ENCODE peak calls at places on chromosomes 13 and 19, in seven cellular contexts. N is cardiac fibroblast, K is AG04450, V is GM23338, F is heart left ventricle, C is fibroblast of lung, P is PC-3. Z is an unnamed sample.

GRCh38 chr13:25872871-25873607 is 178.8 kb downstream of the SHISA2 start:
- DNase-seq in N (peak), K (no peak), V (no peak), F (no peak), C (peak), P (no peak), Z (no peak)

GRCh38 chr19:48735031-48735615 is 5.3 kb downstream of the RASIP1 start:
- DNase-seq in N (no peak), K (no peak), V (peak), F (no peak), C (peak), P (no peak), Z (no peak)

GRCh38 chr13:34577051-34577450 is 365.0 kb upstream of the NBEA start:
- DNase-seq in N (peak), K (no peak), V (no peak), F (no peak), C (peak), P (peak), Z (no peak)

GRCh38 chr13:32134241-32134801 is 102.7 kb downstream of the FRY start:
- DNase-seq in N (no peak), K (no peak), V (no peak), F (no peak), C (peak), P (peak), Z (no peak)

GRCh38 chr13:27978301-27978968 is 9.3 kb upstream of the CDX2 start:
- DNase-seq in N (no peak), K (no peak), V (peak), F (no peak), C (no peak), P (no peak), Z (no peak)

GRCh38 chr13:29721766-29722165 is 126.3 kb upstream of the SLC7A1 start:
- DNase-seq in N (no peak), K (no peak), V (no peak), F (no peak), C (no peak), P (no peak), Z (no peak)

GRCh38 chr13:33870046-33870668 is 52.2 kb downstream of the RFC3 start:
- DNase-seq in N (no peak), K (no peak), V (no peak), F (no peak), C (no peak), P (no peak), Z (no peak)

GRCh38 chr19:45098521-45099464 is 5.8 kb downstream of the PPP1R37 start:
- DNase-seq in N (peak), K (no peak), V (no peak), F (peak), C (peak), P (no peak), Z (no peak)

GRCh38 chr13:53445682-53446081 is 417.1 kb downstream of the OLFM4 start:
- DNase-seq in N (no peak), K (no peak), V (no peak), F (no peak), C (no peak), P (no peak), Z (no peak)

DNA sequence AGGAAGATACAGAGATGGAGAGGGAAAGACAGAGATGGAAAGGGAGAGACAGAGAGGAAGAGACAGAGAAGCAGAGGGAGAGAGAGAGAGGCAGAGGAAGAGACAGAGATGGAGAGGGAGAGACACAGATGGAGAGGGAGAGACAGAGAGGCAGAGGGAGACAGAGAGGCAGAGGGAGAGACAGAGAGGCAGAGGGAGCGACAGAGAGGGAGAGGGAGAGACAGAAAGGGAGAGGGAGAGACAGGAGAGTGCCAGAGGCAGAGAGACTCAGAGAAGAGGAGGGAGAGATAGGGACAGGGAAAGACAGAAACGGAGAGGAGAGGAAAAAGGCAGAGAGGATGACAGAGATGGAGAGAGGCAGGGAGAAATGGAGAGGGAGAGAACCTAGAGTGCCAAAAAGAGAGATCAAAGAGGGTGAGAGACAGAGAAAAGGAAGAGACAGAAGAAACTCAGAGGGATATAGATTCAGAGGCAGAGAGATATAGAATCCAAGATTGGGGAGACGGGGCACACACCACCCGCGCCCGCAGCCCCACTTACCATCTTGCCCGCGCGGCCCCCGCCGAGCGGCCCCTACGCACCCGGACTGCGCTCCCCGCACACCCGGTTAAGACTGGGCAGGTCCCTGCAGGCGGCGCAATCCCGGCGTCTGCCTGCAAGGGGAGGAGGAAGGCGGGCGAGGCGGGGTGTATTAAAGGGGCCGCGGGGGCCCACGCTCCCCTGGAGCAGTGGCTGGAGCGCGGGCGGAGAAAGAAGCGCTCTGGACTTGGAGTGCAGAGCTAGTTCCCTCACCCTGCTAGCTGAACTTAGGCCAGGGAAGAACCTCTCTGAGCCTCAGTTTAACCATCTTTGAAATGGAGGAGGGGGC is 10.7 kb downstream of the TM6SF2 start:
- DNase-seq in N (no peak), K (no peak), V (peak), F (no peak), C (no peak), P (no peak), Z (no peak)
- H3K4me3 ChIP-seq in N (no peak), K (no peak), V (peak), F (no peak), C (no peak), P (no peak), Z (no peak)

DNA sequence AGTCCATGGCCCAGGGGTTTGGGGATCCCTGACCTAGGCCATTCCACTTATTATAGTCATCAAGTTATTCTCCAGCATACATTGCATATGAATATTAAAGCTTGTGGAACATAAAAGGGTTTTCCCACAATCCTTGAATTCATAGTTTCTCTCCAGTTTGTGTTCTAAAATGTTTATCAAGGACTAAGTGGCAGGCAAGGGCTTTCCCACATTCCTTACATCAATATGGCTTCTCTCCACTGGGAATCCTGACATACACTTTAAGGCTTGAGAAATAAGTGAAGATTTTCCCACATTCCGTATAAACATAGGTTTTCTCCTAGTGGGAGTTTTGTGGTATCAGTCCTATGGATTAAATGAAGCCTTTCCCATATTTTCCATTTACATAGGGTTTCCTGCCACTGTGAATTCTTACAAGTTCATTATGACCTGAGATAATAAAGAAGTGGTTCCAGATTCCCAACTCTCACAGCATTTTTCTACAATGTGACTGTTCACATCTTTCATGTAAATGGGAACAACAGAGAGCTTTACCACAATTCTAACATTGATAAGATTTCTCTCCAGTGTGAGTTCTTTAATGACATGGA is 14.5 kb downstream of the ZNF426 start:
- DNase-seq in N (peak), K (no peak), V (peak), F (no peak), C (peak), P (no peak), Z (no peak)
- H3K4me3 ChIP-seq in N (no peak), K (no peak), V (peak), F (no peak), C (no peak), P (peak), Z (no peak)

GRCh38 chr19:28067882-28068281 is 1145.1 kb downstream of the UQCRFS1 start:
- DNase-seq in N (no peak), K (no peak), V (no peak), F (no peak), C (peak), P (no peak), Z (no peak)
- H3K4me3 ChIP-seq in N (no peak), K (no peak), V (no peak), F (no peak), C (no peak), P (no peak), Z (no peak)

GRCh38 chr19:703329-703650 is 5.4 kb upstream of the PALM start:
- DNase-seq in N (no peak), K (no peak), V (no peak), F (no peak), C (no peak), P (no peak), Z (no peak)
- H3K4me3 ChIP-seq in N (no peak), K (no peak), V (peak), F (peak), C (no peak), P (no peak), Z (no peak)

GRCh38 chr19:6802336-6803035 is 30.0 kb downstream of the VAV1 start:
- DNase-seq in N (peak), K (no peak), V (peak), F (peak), C (no peak), P (peak), Z (no peak)

GRCh38 chr19:6801397-6802086 is 29.0 kb downstream of the VAV1 start:
- DNase-seq in N (peak), K (no peak), V (peak), F (peak), C (peak), P (peak), Z (no peak)

GRCh38 chr19:6803036-6803404 is 30.5 kb downstream of the VAV1 start:
- DNase-seq in N (no peak), K (no peak), V (peak), F (no peak), C (no peak), P (no peak), Z (no peak)

GRCh38 chr19:6796278-6796677 is 23.8 kb downstream of the VAV1 start:
- DNase-seq in N (no peak), K (no peak), V (no peak), F (no peak), C (no peak), P (no peak), Z (no peak)

GRCh38 chr19:6800991-6801396 is 28.5 kb downstream of the VAV1 start:
- DNase-seq in N (peak), K (no peak), V (no peak), F (no peak), C (peak), P (peak), Z (peak)
- H3K4me3 ChIP-seq in N (peak), K (no peak), V (peak), F (no peak), C (no peak), P (peak), Z (no peak)

DNA sequence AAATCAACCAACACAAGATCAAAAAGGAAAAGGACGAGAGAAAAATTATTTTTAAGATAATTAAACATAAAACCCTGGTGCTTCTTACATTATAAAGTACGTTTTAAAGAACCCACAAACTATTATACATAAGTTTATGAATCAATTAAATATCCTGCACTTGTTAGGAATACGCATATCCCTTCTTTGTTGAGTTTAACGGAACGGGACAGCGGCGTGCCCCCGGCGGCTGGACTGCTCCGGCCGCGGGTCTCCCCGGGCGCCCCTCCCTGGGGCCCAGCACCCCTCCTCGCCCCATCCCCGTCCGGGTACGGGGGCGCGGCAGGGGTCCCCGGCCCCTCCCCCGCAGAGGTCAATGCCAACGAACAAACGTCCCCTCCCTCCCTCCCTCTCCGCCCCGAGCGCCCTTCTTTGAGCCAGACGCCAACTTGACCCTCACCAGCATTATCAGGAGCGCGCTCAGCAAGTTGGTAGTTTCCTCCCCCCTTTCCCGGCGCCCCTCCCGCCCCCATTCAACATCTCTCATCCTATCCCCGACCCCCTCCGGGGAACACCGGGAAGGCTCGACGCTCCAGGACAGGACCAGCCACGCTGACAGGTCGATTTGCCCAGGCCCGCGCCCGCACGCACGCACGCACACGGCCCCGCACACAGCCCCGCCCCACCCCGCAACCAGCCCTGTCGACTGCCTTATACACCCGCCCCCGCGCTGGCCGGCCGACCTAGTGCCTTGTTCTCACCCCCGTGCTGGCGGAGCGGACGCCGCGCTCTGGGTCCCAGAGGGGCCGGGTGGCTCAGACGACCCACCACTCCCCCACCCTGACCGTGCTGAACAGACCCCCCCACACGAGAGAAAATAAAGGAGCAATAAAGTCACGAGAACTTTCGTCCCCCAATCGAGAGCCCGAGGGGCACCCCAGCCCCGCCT is 5.1 kb downstream of the LYL1 start:
- DNase-seq in N (no peak), K (no peak), V (peak), F (peak), C (no peak), P (no peak), Z (no peak)
- H3K4me3 ChIP-seq in N (peak), K (no peak), V (peak), F (peak), C (no peak), P (peak), Z (no peak)

GRCh38 chr19:7981661-7982060 is 23.8 kb downstream of the ELAVL1 start:
- DNase-seq in N (no peak), K (no peak), V (no peak), F (no peak), C (no peak), P (no peak), Z (no peak)

GRCh38 chr19:7981199-7981598 is 24.2 kb downstream of the ELAVL1 start:
- DNase-seq in N (no peak), K (no peak), V (no peak), F (no peak), C (no peak), P (no peak), Z (no peak)

GRCh38 chr19:7982103-7982502 is 23.3 kb downstream of the ELAVL1 start:
- DNase-seq in N (no peak), K (no peak), V (no peak), F (no peak), C (no peak), P (no peak), Z (no peak)

GRCh38 chr19:7983286-7983950 is 22.0 kb downstream of the ELAVL1 start:
- DNase-seq in N (no peak), K (no peak), V (no peak), F (no peak), C (no peak), P (no peak), Z (no peak)

DNA sequence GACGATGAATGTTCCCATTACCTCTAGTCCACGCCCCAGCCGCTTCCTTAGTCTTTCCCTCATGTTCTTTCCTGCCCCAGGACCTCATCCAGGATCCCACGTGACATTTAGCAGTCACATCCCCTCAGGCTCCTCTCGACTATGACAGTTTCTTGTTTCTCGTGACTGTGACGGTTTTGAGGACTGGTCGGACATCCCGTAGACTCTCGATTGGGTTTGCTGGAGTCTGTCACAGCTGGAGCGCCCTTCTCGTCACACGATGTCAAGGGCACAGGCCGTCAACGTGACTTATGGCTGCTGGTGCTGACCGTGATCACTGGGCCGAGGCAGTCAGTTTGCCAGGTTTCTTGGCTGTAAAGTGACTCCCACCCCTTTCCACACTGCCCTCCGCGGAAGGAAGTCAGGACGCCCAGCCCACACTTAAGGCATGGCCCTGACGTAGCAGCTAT is 22.8 kb downstream of the ELAVL1 start:
- DNase-seq in N (no peak), K (no peak), V (no peak), F (no peak), C (no peak), P (no peak), Z (no peak)
- H3K4me3 ChIP-seq in N (no peak), K (no peak), V (no peak), F (no peak), C (no peak), P (no peak), Z (no peak)

GRCh38 chr13:20848944-20849343 is 53.6 kb downstream of the XPO4 start:
- DNase-seq in N (peak), K (no peak), V (no peak), F (no peak), C (peak), P (no peak), Z (no peak)

GRCh38 chr13:20851844-20852402 is 50.6 kb downstream of the XPO4 start:
- DNase-seq in N (no peak), K (no peak), V (no peak), F (no peak), C (no peak), P (no peak), Z (no peak)

GRCh38 chr13:20848203-20848602 is 54.3 kb downstream of the XPO4 start:
- DNase-seq in N (no peak), K (no peak), V (no peak), F (no peak), C (no peak), P (no peak), Z (no peak)

GRCh38 chr13:20843177-20843576 is 59.4 kb downstream of the XPO4 start:
- DNase-seq in N (peak), K (no peak), V (no peak), F (peak), C (peak), P (no peak), Z (peak)

GRCh38 chr13:20847298-20847697 is 55.2 kb downstream of the XPO4 start:
- DNase-seq in N (peak), K (no peak), V (peak), F (no peak), C (peak), P (no peak), Z (no peak)
- H3K4me3 ChIP-seq in N (no peak), K (no peak), V (no peak), F (peak), C (no peak), P (no peak), Z (no peak)

GRCh38 chr19:3397266-3398022 is 31.1 kb downstream of the NFIC start:
- DNase-seq in N (no peak), K (no peak), V (peak), F (no peak), C (peak), P (no peak), Z (no peak)
- H3K4me3 ChIP-seq in N (no peak), K (no peak), V (no peak), F (no peak), C (no peak), P (no peak), Z (no peak)

GRCh38 chr13:50127726-50128291 is 112.6 kb downstream of the KCNRG start:
- DNase-seq in N (no peak), K (no peak), V (peak), F (no peak), C (no peak), P (no peak), Z (no peak)
- H3K4me3 ChIP-seq in N (peak), K (peak), V (peak), F (peak), C (peak), P (no peak), Z (peak)

Z was measured in skeletal muscle cell.